ENCODE peak calls at places on chromosomes 1 and 21, in seven cellular contexts. B is neural crest cell; G is kidney; W is BJ; Z is activated CD8-positive, alpha-beta T cell treated with anti-CD3 and anti-CD28 coated beads for 36 hours; S is IMR-90; H is heart left ventricle. K is an unnamed sample.
A peak's percentile ranks its signal among the peaks of the same experiment; 100 is the strongest.

GRCh38 chr1:24149854-24150227 is 6.9 kb upstream of the IL22RA1 start:
- DNase-seq in H (no peak), G (no peak), Z (peak; percentile 70), S (peak; percentile 69), B (no peak), W (no peak), K (no peak)

GRCh38 chr1:206514821-206515387 is 7.6 kb downstream of the RASSF5 start:
- DNase-seq in Z (no peak), B (no peak), W (no peak), S (no peak), G (no peak), H (no peak), K (no peak)

GRCh38 chr1:13543927-13544556 is 30.2 kb upstream of the LRRC38 start:
- DNase-seq in G (no peak), S (no peak), H (peak; percentile 62), B (peak; percentile 47), W (no peak), Z (no peak), K (no peak)

GRCh38 chr21:17462276-17462981 is 50.4 kb upstream of the CXADR start:
- DNase-seq in W (no peak), S (peak; percentile 42), G (no peak), B (no peak), Z (no peak), H (no peak), K (no peak)

GRCh38 chr1:79207331-79207730 is 200.8 kb upstream of the ADGRL4 start:
- DNase-seq in H (no peak), B (no peak), G (no peak), W (no peak), Z (no peak), S (no peak), K (no peak)

GRCh38 chr1:92315766-92316413 is 17.0 kb downstream of the RPAP2 start:
- DNase-seq in W (no peak), G (no peak), S (no peak), H (no peak), Z (peak; percentile 83), B (no peak), K (no peak)

GRCh38 chr1:100036718-100037664 is 67.2 kb downstream of the SLC35A3 start:
- DNase-seq in W (no peak), H (no peak), Z (no peak), S (peak; percentile 58), B (no peak), G (no peak), K (no peak)

GRCh38 chr1:225849905-225850304 is 32.3 kb downstream of the TMEM63A start:
- DNase-seq in G (no peak), S (no peak), W (no peak), B (no peak), Z (peak; percentile 66), H (peak; percentile 39), K (no peak)

GRCh38 chr1:20172033-20172588 is 13.8 kb upstream of the UBXN10 start:
- DNase-seq in H (no peak), Z (no peak), B (no peak), G (peak; percentile 36), S (no peak), W (no peak), K (no peak)

GRCh38 chr1:30274176-30274936 is 449.0 kb downstream of the MATN1 start:
- DNase-seq in W (no peak), G (no peak), Z (no peak), S (no peak), B (no peak), H (no peak), K (no peak)

GRCh38 chr1:224338150-224338838 is 8.3 kb upstream of the NVL start:
- DNase-seq in W (no peak), B (no peak), S (no peak), Z (no peak), G (no peak), H (no peak), K (no peak)

GRCh38 chr1:2592672-2593071 is 6.1 kb downstream of the PRXL2B start:
- DNase-seq in G (peak; percentile 69), S (no peak), W (no peak), H (no peak), B (no peak), Z (peak; percentile 17), K (no peak)

GRCh38 chr1:117582341-117582902 is 23.4 kb upstream of the TENT5C start:
- DNase-seq in S (no peak), H (no peak), Z (no peak), W (no peak), B (no peak), G (no peak), K (no peak)

GRCh38 chr1:40404670-40405462 is 31.3 kb downstream of the SMAP2 start:
- DNase-seq in G (no peak), W (no peak), H (peak; percentile 25), S (peak; percentile 79), Z (peak; percentile 61), B (no peak), K (no peak)

GRCh38 chr21:15054089-15054488 is 10.7 kb downstream of the NRIP1 start:
- DNase-seq in G (no peak), H (peak; percentile 8), B (no peak), Z (peak; percentile 41), S (no peak), W (no peak), K (no peak)

GRCh38 chr1:39116868-39117728 is 87.4 kb upstream of the MACF1 start:
- DNase-seq in W (no peak), S (no peak), G (no peak), H (no peak), B (no peak), Z (no peak), K (no peak)

GRCh38 chr1:240946926-240947325 is 335.0 kb upstream of the GREM2 start:
- DNase-seq in B (peak; percentile 28), G (no peak), H (no peak), W (no peak), S (peak; percentile 54), Z (peak; percentile 25), K (peak; percentile 27)

GRCh38 chr1:156641761-156642264 is at the start of gene BCAN:
- DNase-seq in G (no peak), W (no peak), S (peak; percentile 19), Z (peak; percentile 41), B (peak; percentile 60), H (peak; percentile 41), K (peak; percentile 92)

GRCh38 chr1:234976880-234977680 is 151.6 kb downstream of the TOMM20 start:
- DNase-seq in Z (no peak), W (no peak), B (no peak), S (no peak), G (peak; percentile 30), H (no peak), K (no peak)

GRCh38 chr1:204544321-204544720 is 28.1 kb downstream of the MDM4 start:
- DNase-seq in W (no peak), H (no peak), G (no peak), S (peak; percentile 54), B (no peak), Z (no peak), K (no peak)

GRCh38 chr1:6447818-6448748 is 17.9 kb downstream of the TNFRSF25 start:
- DNase-seq in G (no peak), H (no peak), S (no peak), W (no peak), Z (peak; percentile 57), B (no peak), K (no peak)

GRCh38 chr1:210598135-210598652 is 269.5 kb downstream of the HHAT start:
- DNase-seq in S (peak; percentile 97), G (peak; percentile 84), B (no peak), Z (no peak), W (peak; percentile 97), H (peak; percentile 16), K (no peak)

GRCh38 chr1:205325334-205325884 is 3.9 kb upstream of the NUAK2 start:
- DNase-seq in S (peak; percentile 84), G (no peak), H (peak; percentile 64), B (peak; percentile 81), Z (peak; percentile 64), W (no peak), K (peak; percentile 70)

DNA sequence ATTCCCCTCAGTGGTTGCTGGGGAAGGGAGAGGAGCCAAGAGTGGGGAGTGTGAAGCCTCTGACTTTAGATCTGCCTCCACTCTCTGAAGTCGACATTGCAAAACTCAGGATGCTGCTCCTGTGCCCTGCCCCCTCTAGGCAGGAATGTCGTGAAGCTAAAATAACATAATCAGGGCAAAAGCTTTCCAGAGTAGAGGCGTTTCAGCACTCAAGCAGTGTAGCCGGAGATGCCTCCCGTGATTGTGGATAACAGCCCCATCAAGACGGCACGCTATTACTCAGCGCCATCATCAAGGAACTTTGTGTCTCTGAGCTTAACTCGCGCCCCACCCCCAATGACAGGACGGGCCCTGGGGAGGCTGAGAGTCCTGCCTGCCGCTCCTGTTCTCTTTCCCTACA is 60.0 kb downstream of the FBXO2 start:
- DNase-seq in B (no peak), Z (no peak), S (peak; percentile 2), W (no peak), H (no peak), G (no peak), K (no peak)
- TF ChIP-seq CTCF in B (peak; percentile 54), Z (no peak), S (peak; percentile 19), W (peak; percentile 29), H (no peak), G (no peak), K (peak; percentile 31)

DNA sequence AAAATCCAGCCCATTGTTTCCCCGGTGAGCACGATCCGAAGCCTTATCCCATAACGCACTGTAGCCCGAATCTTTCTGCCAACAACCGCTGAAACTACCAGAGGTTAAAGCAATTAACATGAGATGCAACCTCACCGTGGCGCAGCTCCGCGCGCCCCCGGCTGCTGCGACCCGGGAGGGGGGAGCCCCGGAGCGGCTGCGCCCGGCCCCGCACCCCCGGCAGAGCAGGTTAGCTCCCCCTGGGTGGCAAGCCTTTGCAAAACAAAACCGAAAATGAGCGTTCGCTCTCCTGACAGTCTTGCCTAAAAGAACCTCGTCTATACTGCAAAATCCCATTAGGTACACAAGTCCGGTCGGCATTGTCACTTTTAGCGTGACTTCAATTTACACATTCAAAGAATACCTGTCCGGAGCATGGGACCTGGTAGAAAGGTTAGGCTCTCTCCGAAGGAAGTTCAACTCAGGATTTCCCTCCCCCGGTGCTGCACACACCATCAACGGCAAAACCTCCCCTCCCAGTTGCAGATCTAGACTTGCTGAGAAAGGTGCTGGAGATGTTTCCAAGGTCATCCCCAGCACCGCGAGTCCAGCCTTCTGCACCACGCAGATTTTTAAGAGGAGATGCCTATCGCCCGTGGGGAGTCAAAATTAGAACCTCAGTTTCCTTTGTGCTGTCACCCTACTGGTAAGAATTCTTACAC is 107.5 kb downstream of the ZNF281 start:
- DNase-seq in W (no peak), B (no peak), S (peak; percentile 47), Z (peak; percentile 61), H (peak; percentile 28), G (peak; percentile 66), K (no peak)
- TF ChIP-seq CTCF in W (no peak), B (peak; percentile 10), S (peak; percentile 6), Z (no peak), H (peak; percentile 16), G (no peak), K (no peak)

GRCh38 chr1:58783993-58784757 is at the start of gene JUN:
- DNase-seq in S (peak; percentile 100), Z (peak; percentile 99), G (peak; percentile 100), B (peak; percentile 92), W (peak; percentile 98), H (peak; percentile 100), K (peak; percentile 93)
- TF ChIP-seq CTCF in S (no peak), Z (no peak), G (peak; percentile 9), B (no peak), W (peak; percentile 14), H (peak; percentile 45), K (no peak)

DNA sequence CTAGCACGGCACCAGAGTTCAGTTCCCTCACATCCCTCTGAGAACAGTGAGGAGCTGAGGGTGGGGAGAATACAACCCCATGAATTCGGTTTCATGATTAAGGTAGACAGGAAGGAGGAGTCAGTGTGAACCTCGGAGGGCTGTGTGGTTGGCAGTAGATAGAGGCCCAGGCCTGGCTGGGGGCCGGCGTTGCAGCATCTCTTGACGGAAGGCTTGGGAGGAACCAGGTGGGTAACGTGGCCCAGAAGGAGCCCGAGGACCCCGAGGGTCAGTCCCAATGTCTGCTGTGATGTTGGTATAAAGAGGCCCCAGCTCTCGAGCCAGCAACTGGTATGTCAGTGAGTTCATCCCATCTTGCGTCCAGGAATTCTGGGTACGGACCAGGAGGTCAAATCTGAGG is 5.5 kb downstream of the PPOX start:
- DNase-seq in Z (no peak), W (no peak), S (no peak), G (no peak), B (no peak), H (no peak), K (no peak)
- TF ChIP-seq CTCF in Z (no peak), W (no peak), S (no peak), G (no peak), B (no peak), H (no peak), K (no peak)